ENCODE peak calls at places on chromosome 7, in eight cellular contexts. One of them, this sample, is unnamed.

GRCh38 chr7:105057472-105057871 is 43.5 kb downstream of the KMT2E start:
- DNase-seq in HCT116: no peak
- DNase-seq in hepatocyte: no peak
- DNase-seq in OCI-LY7: no peak
- DNase-seq in GM23338: no peak
- DNase-seq in SK-N-SH: no peak
- DNase-seq in PC-3: no peak
- DNase-seq in neural progenitor cell: no peak
- DNase-seq in this sample: no peak

GRCh38 chr7:124702385-124702784 is 63.2 kb downstream of the GPR37 start:
- DNase-seq in neural progenitor cell: no peak
- DNase-seq in GM23338: no peak
- DNase-seq in PC-3: peak; percentile 9
- DNase-seq in SK-N-SH: no peak
- DNase-seq in HCT116: no peak
- DNase-seq in hepatocyte: no peak
- DNase-seq in OCI-LY7: no peak
- DNase-seq in this sample: no peak

GRCh38 chr7:142669074-142669654 is 80.1 kb upstream of the PRSS1 start:
- DNase-seq in HCT116: no peak
- DNase-seq in OCI-LY7: peak; percentile 48
- DNase-seq in SK-N-SH: peak; percentile 12
- DNase-seq in hepatocyte: peak; percentile 18
- DNase-seq in neural progenitor cell: peak; percentile 20
- DNase-seq in GM23338: peak; percentile 72
- DNase-seq in PC-3: peak; percentile 68
- DNase-seq in this sample: peak; percentile 72

GRCh38 chr7:150481207-150481920 is 30.9 kb downstream of the GIMAP8 start:
- DNase-seq in SK-N-SH: no peak
- DNase-seq in HCT116: no peak
- DNase-seq in OCI-LY7: no peak
- DNase-seq in hepatocyte: no peak
- DNase-seq in PC-3: no peak
- DNase-seq in GM23338: no peak
- DNase-seq in neural progenitor cell: no peak
- DNase-seq in this sample: no peak

GRCh38 chr7:137579913-137580640 is 236.5 kb upstream of the PTN start:
- DNase-seq in OCI-LY7: no peak
- DNase-seq in hepatocyte: no peak
- DNase-seq in SK-N-SH: no peak
- DNase-seq in PC-3: peak; percentile 71
- DNase-seq in GM23338: no peak
- DNase-seq in neural progenitor cell: no peak
- DNase-seq in HCT116: no peak
- DNase-seq in this sample: no peak

GRCh38 chr7:116953372-116953726 is at the start of gene ST7:
- DNase-seq in hepatocyte: peak; percentile 82
- DNase-seq in HCT116: peak; percentile 42
- DNase-seq in OCI-LY7: peak; percentile 76
- DNase-seq in neural progenitor cell: peak; percentile 81
- DNase-seq in SK-N-SH: peak; percentile 87
- DNase-seq in PC-3: peak; percentile 68
- DNase-seq in GM23338: peak; percentile 63
- DNase-seq in this sample: peak; percentile 80

GRCh38 chr7:118076564-118076963 is 107.4 kb upstream of the LSM8 start:
- DNase-seq in PC-3: no peak
- DNase-seq in neural progenitor cell: no peak
- DNase-seq in SK-N-SH: no peak
- DNase-seq in HCT116: no peak
- DNase-seq in hepatocyte: no peak
- DNase-seq in GM23338: no peak
- DNase-seq in OCI-LY7: no peak
- DNase-seq in this sample: no peak

GRCh38 chr7:21304836-21305235 is 123.0 kb upstream of the SP4 start:
- DNase-seq in HCT116: no peak
- DNase-seq in hepatocyte: no peak
- DNase-seq in SK-N-SH: no peak
- DNase-seq in GM23338: peak; percentile 17
- DNase-seq in OCI-LY7: no peak
- DNase-seq in neural progenitor cell: no peak
- DNase-seq in PC-3: no peak
- DNase-seq in this sample: no peak

GRCh38 chr7:5452470-5452899 is 28.9 kb upstream of the TNRC18 start:
- DNase-seq in neural progenitor cell: no peak
- DNase-seq in SK-N-SH: peak; percentile 49
- DNase-seq in PC-3: no peak
- DNase-seq in hepatocyte: no peak
- DNase-seq in GM23338: no peak
- DNase-seq in OCI-LY7: no peak
- DNase-seq in HCT116: no peak
- DNase-seq in this sample: no peak

GRCh38 chr7:90594791-90595317 is 1.3 kb upstream of the CDK14 start:
- DNase-seq in GM23338: peak; percentile 84
- DNase-seq in PC-3: peak; percentile 90
- DNase-seq in HCT116: no peak
- DNase-seq in hepatocyte: peak; percentile 27
- DNase-seq in neural progenitor cell: peak; percentile 54
- DNase-seq in OCI-LY7: no peak
- DNase-seq in SK-N-SH: peak; percentile 32
- DNase-seq in this sample: no peak

GRCh38 chr7:43565786-43566185 is 17.1 kb upstream of the STK17A start:
- DNase-seq in neural progenitor cell: no peak
- DNase-seq in OCI-LY7: no peak
- DNase-seq in hepatocyte: no peak
- DNase-seq in HCT116: no peak
- DNase-seq in PC-3: no peak
- DNase-seq in SK-N-SH: no peak
- DNase-seq in GM23338: no peak
- DNase-seq in this sample: no peak

GRCh38 chr7:50782376-50783208 is at the start of gene GRB10:
- DNase-seq in HCT116: no peak
- DNase-seq in hepatocyte: peak; percentile 68
- DNase-seq in SK-N-SH: peak; percentile 65
- DNase-seq in PC-3: peak; percentile 56
- DNase-seq in OCI-LY7: no peak
- DNase-seq in GM23338: peak; percentile 92
- DNase-seq in neural progenitor cell: peak; percentile 84
- DNase-seq in this sample: no peak

GRCh38 chr7:2753148-2753547 is 65.1 kb downstream of the AMZ1 start:
- DNase-seq in hepatocyte: no peak
- DNase-seq in GM23338: no peak
- DNase-seq in OCI-LY7: no peak
- DNase-seq in SK-N-SH: no peak
- DNase-seq in HCT116: no peak
- DNase-seq in neural progenitor cell: no peak
- DNase-seq in PC-3: no peak
- DNase-seq in this sample: no peak

GRCh38 chr7:42868456-42868855 is 43.4 kb downstream of the C7orf25 start:
- DNase-seq in PC-3: no peak
- DNase-seq in OCI-LY7: no peak
- DNase-seq in SK-N-SH: no peak
- DNase-seq in HCT116: no peak
- DNase-seq in neural progenitor cell: no peak
- DNase-seq in GM23338: no peak
- DNase-seq in hepatocyte: no peak
- DNase-seq in this sample: no peak

GRCh38 chr7:135757719-135758411 is 9.3 kb upstream of the FAM180A start:
- DNase-seq in HCT116: no peak
- DNase-seq in SK-N-SH: no peak
- DNase-seq in hepatocyte: no peak
- DNase-seq in neural progenitor cell: no peak
- DNase-seq in PC-3: no peak
- DNase-seq in OCI-LY7: no peak
- DNase-seq in GM23338: no peak
- DNase-seq in this sample: no peak

DNA sequence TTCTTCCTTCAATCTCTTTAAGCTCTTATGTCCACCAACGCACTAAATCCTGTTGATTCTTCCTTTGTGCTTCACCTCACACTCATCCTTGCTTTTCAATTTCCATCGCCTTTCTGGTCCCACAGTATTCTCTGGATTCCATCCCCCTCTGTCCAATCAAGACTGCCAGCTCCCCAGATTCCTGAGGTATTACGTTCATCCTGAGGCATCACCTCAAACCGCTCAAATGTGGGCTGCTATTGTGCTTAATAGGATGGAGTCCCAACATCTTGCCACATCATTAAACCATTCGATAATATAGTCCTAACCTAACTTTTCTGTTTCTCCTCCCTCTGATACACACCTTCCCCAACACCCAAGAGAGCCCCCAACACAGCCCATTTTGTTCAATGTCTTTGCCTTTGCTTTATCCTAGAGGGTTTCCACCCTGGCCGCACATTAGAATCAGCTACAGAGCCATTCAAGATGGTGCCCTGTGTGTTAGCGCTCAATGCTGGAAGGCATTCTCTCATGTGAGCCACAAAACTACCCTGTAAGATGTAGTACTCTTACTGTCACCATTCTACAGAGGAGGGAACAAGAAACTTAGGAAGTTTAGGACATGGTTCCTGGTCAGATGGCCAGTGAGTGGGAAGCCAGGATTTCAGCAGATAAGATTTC is 79.5 kb upstream of the LEP start:
- DNase-seq in SK-N-SH: no peak
- DNase-seq in GM23338: no peak
- DNase-seq in PC-3: no peak
- DNase-seq in neural progenitor cell: no peak
- DNase-seq in OCI-LY7: no peak
- DNase-seq in hepatocyte: no peak
- DNase-seq in HCT116: no peak
- DNase-seq in this sample: no peak
- TF ChIP-seq EZH2phosphoT487 in SK-N-SH: no peak
- TF ChIP-seq EZH2phosphoT487 in GM23338: no peak
- TF ChIP-seq EZH2phosphoT487 in PC-3: no peak
- TF ChIP-seq EZH2phosphoT487 in neural progenitor cell: no peak
- TF ChIP-seq EZH2phosphoT487 in OCI-LY7: no peak
- TF ChIP-seq EZH2phosphoT487 in hepatocyte: no peak
- TF ChIP-seq EZH2phosphoT487 in HCT116: no peak
- TF ChIP-seq EZH2phosphoT487 in this sample: no peak

GRCh38 chr7:46975493-46975892 is 606.4 kb downstream of the TNS3 start:
- DNase-seq in HCT116: no peak
- DNase-seq in SK-N-SH: no peak
- DNase-seq in GM23338: no peak
- DNase-seq in OCI-LY7: no peak
- DNase-seq in PC-3: no peak
- DNase-seq in neural progenitor cell: no peak
- DNase-seq in hepatocyte: no peak
- DNase-seq in this sample: no peak
- TF ChIP-seq CTCF in HCT116: no peak
- TF ChIP-seq CTCF in SK-N-SH: no peak
- TF ChIP-seq CTCF in GM23338: no peak
- TF ChIP-seq CTCF in OCI-LY7: no peak
- TF ChIP-seq CTCF in PC-3: no peak
- TF ChIP-seq CTCF in neural progenitor cell: no peak
- TF ChIP-seq CTCF in hepatocyte: no peak
- TF ChIP-seq CTCF in this sample: no peak

DNA sequence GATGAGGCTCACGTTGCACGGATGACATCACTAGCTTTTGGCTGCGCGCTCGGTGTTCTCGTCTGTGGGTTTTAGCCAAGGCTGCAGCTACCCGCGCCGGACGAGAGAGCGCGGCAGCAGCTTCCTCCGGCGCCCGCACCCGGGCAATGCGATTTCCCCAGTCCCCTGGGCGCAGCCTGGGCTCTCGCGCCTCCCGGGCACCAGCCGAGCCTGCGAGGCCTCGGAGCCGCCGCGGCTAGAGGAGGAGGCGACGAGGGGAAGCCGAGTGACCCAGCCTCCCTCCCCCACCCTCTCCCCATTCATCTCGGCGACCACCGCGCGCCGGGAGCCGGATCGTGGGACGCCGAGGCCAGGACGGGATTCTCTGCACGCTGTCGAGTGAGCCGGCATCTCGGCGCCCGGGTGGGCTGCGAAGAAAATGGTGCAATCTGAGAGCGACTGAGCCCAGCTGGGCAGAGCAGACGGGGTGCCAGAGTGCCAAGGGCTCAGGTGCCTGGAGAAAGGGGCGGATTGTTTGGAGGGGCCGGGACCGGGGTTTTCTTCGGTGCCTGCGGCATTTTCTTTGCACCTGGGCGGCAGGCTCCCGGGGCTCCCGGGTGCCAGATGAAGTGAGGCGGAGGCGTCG is 1.2 kb upstream of the TMEM178B start:
- DNase-seq in neural progenitor cell: peak; percentile 75
- DNase-seq in GM23338: peak; percentile 70
- DNase-seq in OCI-LY7: no peak
- DNase-seq in hepatocyte: peak; percentile 50
- DNase-seq in SK-N-SH: peak; percentile 84
- DNase-seq in PC-3: peak; percentile 63
- DNase-seq in HCT116: no peak
- DNase-seq in this sample: peak; percentile 96
- TF ChIP-seq EZH2phosphoT487 in neural progenitor cell: no peak
- TF ChIP-seq EZH2phosphoT487 in GM23338: no peak
- TF ChIP-seq EZH2phosphoT487 in OCI-LY7: no peak
- TF ChIP-seq EZH2phosphoT487 in hepatocyte: no peak
- TF ChIP-seq EZH2phosphoT487 in SK-N-SH: no peak
- TF ChIP-seq EZH2phosphoT487 in PC-3: no peak
- TF ChIP-seq EZH2phosphoT487 in HCT116: no peak
- TF ChIP-seq EZH2phosphoT487 in this sample: no peak

GRCh38 chr7:20158684-20159083 is 58.5 kb downstream of the MACC1 start:
- DNase-seq in GM23338: no peak
- DNase-seq in hepatocyte: no peak
- DNase-seq in PC-3: no peak
- DNase-seq in SK-N-SH: no peak
- DNase-seq in HCT116: no peak
- DNase-seq in neural progenitor cell: no peak
- DNase-seq in OCI-LY7: peak; percentile 19
- DNase-seq in this sample: peak; percentile 23
- TF ChIP-seq CTCF in GM23338: no peak
- TF ChIP-seq CTCF in hepatocyte: peak; percentile 16
- TF ChIP-seq CTCF in PC-3: peak; percentile 23
- TF ChIP-seq CTCF in SK-N-SH: peak; percentile 60
- TF ChIP-seq CTCF in HCT116: no peak
- TF ChIP-seq CTCF in neural progenitor cell: peak; percentile 29
- TF ChIP-seq CTCF in OCI-LY7: peak; percentile 64
- TF ChIP-seq CTCF in this sample: peak; percentile 37

GRCh38 chr7:133310232-133310852 is 57.5 kb downstream of the EXOC4 start:
- DNase-seq in SK-N-SH: no peak
- DNase-seq in neural progenitor cell: no peak
- DNase-seq in hepatocyte: peak; percentile 7
- DNase-seq in PC-3: no peak
- DNase-seq in GM23338: no peak
- DNase-seq in OCI-LY7: no peak
- DNase-seq in HCT116: no peak
- DNase-seq in this sample: no peak
- TF ChIP-seq EZH2phosphoT487 in SK-N-SH: no peak
- TF ChIP-seq EZH2phosphoT487 in neural progenitor cell: no peak
- TF ChIP-seq EZH2phosphoT487 in hepatocyte: no peak
- TF ChIP-seq EZH2phosphoT487 in PC-3: no peak
- TF ChIP-seq EZH2phosphoT487 in GM23338: no peak
- TF ChIP-seq EZH2phosphoT487 in OCI-LY7: no peak
- TF ChIP-seq EZH2phosphoT487 in HCT116: no peak
- TF ChIP-seq EZH2phosphoT487 in this sample: no peak